ENCODE peak calls at places on chromosomes 12 and 14, in eight cellular contexts. N, V, F, C, U, A, D and P are unnamed samples.

GRCh38 chr14:92719421-92719820 is 29.0 kb downstream of the LGMN start:
- DNase-seq in N (peak), V (no peak), F (no peak), C (no peak), U (no peak), A (no peak), D (peak), P (no peak)

GRCh38 chr12:88633312-88633711 is 53.0 kb upstream of the KITLG start:
- DNase-seq in N (peak), V (no peak), F (no peak), C (no peak), U (no peak), A (no peak), D (no peak), P (no peak)

GRCh38 chr12:124347805-124348658 is 53.1 kb downstream of the RFLNA start:
- DNase-seq in N (no peak), V (no peak), F (no peak), C (peak), U (no peak), A (peak), D (no peak), P (peak)

GRCh38 chr12:107435520-107435919 is 250.1 kb upstream of the PWP1 start:
- DNase-seq in N (peak), V (no peak), F (no peak), C (no peak), U (no peak), A (no peak), D (no peak), P (no peak)

GRCh38 chr12:100795193-100796179 is 910 bp downstream of the ANO4 start:
- DNase-seq in N (no peak), V (peak), F (no peak), C (peak), U (no peak), A (no peak), D (no peak), P (no peak)

GRCh38 chr12:131205534-131205933 is 251.8 kb downstream of the ADGRD1 start:
- DNase-seq in N (no peak), V (no peak), F (no peak), C (no peak), U (no peak), A (no peak), D (no peak), P (no peak)

GRCh38 chr12:100794441-100795192 is at the start of gene ANO4:
- DNase-seq in N (no peak), V (no peak), F (no peak), C (peak), U (no peak), A (no peak), D (peak), P (no peak)

GRCh38 chr12:121246893-121247557 is 37.1 kb downstream of the P2RX4 start:
- DNase-seq in N (no peak), V (no peak), F (no peak), C (no peak), U (no peak), A (no peak), D (no peak), P (no peak)

GRCh38 chr14:53002576-53002975 is 51.7 kb upstream of the FERMT2 start:
- DNase-seq in N (peak), V (peak), F (no peak), C (no peak), U (no peak), A (no peak), D (no peak), P (no peak)

GRCh38 chr14:68544150-68544892 is 248.5 kb downstream of the ZFP36L1 start:
- DNase-seq in N (peak), V (peak), F (peak), C (no peak), U (peak), A (no peak), D (peak), P (no peak)